ENCODE peak calls at places on chromosome 2, in four cellular contexts. P is A549, S is esophagus muscularis mucosa, H is ovary. K is an unnamed sample.

GRCh38 chr2:207143474-207144190 is 22.1 kb downstream of the KLF7 start:
- DNase-seq in P (no peak), S (peak; percentile 95), H (peak; percentile 88), K (peak; percentile 61)

GRCh38 chr2:24919100-24919976 is 699 bp downstream of the ADCY3 start:
- DNase-seq in P (peak; percentile 37), S (no peak), H (peak; percentile 50), K (peak; percentile 66)

GRCh38 chr2:145114726-145115125 is 594.8 kb upstream of the ZEB2 start:
- DNase-seq in P (no peak), S (no peak), H (no peak), K (no peak)

GRCh38 chr2:120613742-120614481 is 121.8 kb upstream of the GLI2 start:
- DNase-seq in P (no peak), S (no peak), H (no peak), K (no peak)

GRCh38 chr2:200735061-200735460 is 76.6 kb upstream of the BZW1 start:
- DNase-seq in P (no peak), S (no peak), H (no peak), K (no peak)

GRCh38 chr2:102520009-102520408 is 47.0 kb downstream of the SLC9A4 start:
- DNase-seq in P (peak; percentile 61), S (no peak), H (no peak), K (peak; percentile 25)

GRCh38 chr2:120735750-120736170 is at the start of gene GLI2:
- DNase-seq in P (peak; percentile 89), S (peak; percentile 93), H (peak; percentile 91), K (peak; percentile 65)

GRCh38 chr2:138155304-138155703 is 191.0 kb downstream of the HNMT start:
- DNase-seq in P (no peak), S (no peak), H (no peak), K (no peak)

GRCh38 chr2:239214725-239215124 is 186.1 kb downstream of the HDAC4 start:
- DNase-seq in P (no peak), S (no peak), H (no peak), K (no peak)

GRCh38 chr2:85071096-85071495 is 62.1 kb upstream of the TCF7L1 start:
- DNase-seq in P (no peak), S (no peak), H (no peak), K (no peak)

GRCh38 chr2:85066006-85066405 is 67.2 kb upstream of the TCF7L1 start:
- DNase-seq in P (no peak), S (peak; percentile 77), H (no peak), K (no peak)

GRCh38 chr2:85064927-85065630 is 68.1 kb upstream of the TCF7L1 start:
- DNase-seq in P (no peak), S (no peak), H (no peak), K (no peak)

GRCh38 chr2:85063981-85064599 is 69.1 kb upstream of the TCF7L1 start:
- DNase-seq in P (no peak), S (no peak), H (no peak), K (no peak)

GRCh38 chr2:85066874-85067351 is 66.3 kb upstream of the TCF7L1 start:
- DNase-seq in P (peak; percentile 87), S (peak; percentile 94), H (peak; percentile 83), K (peak; percentile 66)
- TF ChIP-seq POLR2A in P (no peak), S (no peak), H (no peak), K (no peak)

DNA sequence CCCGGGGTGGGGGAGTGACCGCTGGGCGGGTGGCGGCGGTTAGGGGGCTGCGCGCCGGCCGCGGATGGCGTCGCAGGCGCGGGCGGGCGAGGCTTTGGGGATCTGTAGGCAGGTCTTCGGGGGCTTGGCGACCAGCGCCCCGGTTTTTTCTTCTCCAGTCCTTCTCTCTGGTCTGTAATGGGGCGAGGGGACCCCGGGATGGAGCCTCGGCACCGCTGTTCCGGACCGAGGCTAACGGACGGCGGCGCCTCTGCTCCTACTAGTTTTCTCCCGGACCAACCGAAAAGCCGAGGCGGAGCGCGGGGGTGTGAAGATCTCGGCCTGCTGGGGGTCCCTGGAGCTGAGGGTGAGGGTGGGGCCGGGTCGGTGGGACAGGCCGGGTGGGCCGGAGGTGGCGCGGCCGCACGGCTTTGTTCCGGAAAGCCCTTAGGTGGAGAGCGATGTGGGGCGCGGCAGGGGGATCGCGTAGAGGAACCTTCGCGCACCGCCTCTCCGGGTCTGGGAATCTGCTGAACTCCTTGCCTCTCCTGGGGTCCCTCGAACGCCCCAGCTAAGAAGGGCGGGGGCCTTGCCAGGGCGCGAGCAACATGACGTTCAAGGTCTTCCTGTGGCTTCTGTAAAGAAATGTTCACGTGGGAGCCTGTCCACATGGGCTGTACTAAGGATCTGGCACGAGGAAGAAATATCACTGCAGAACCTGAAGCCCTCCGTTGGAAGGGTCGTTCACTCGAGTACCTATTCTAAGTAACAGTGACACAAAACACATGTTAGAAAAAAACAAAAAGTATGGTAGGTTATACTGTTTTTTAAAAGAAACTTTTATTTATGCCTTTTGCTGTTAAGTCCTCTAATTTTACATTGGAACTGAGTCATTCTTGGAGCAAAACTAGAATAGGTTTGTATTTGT is 861 bp downstream of the SLC39A10 start:
- DNase-seq in P (peak; percentile 92), S (no peak), H (peak; percentile 85), K (peak; percentile 73)
- TF ChIP-seq EP300 in P (no peak), S (no peak), H (no peak), K (no peak)

GRCh38 chr2:13581471-13581870 is 864.7 kb downstream of the TRIB2 start:
- DNase-seq in P (no peak), S (no peak), H (no peak), K (no peak)
- TF ChIP-seq CTCF in P (no peak), S (no peak), H (no peak), K (no peak)

DNA sequence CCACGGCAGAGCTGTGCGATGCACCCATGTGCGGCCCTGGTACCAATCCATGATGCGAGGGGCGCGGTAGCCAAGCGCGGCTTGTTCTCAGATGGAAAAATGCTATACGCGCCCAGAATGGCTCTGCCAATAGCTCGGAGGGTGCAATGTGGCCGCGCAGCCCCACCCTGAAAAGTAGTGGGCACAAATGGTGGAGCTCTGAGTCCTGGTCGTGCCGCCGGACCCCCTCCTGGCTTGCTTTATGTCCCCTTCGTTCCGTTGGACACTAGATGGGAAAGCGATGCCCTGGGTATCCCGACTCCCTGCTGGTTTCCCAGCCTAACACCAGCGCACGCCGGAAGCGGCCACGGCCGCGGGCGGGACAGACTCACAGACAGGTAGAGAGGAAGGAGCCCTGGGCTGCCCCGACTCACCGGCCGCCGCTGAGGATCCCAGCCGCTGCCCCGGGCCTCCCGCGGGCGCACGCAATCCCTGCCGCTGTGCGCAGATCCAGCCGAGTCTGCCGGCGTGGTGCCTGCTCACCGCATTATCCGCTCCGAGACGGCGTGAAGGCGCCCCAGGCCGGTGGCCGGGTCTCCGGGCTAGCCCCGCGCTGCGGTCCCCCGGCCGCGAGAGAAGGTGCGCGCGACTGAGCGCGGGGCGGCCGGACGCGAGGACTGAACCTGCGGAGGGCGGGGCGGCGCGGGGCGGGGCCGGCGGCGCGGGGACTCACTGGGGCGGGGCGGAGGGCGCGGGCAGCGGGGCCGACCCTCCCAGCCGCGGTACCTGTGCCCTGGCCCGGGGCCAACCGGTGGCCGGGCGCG is at the start of gene CDC42EP3:
- DNase-seq in P (peak; percentile 67), S (no peak), H (peak; percentile 78), K (peak; percentile 81)
- TF ChIP-seq POLR2A in P (peak; percentile 96), S (peak; percentile 71), H (peak; percentile 29), K (peak; percentile 67)

GRCh38 chr2:37458133-37458532 is 113.7 kb downstream of the QPCT start:
- DNase-seq in P (no peak), S (no peak), H (no peak), K (no peak)
- TF ChIP-seq EP300 in P (no peak), S (no peak), H (no peak), K (no peak)

DNA sequence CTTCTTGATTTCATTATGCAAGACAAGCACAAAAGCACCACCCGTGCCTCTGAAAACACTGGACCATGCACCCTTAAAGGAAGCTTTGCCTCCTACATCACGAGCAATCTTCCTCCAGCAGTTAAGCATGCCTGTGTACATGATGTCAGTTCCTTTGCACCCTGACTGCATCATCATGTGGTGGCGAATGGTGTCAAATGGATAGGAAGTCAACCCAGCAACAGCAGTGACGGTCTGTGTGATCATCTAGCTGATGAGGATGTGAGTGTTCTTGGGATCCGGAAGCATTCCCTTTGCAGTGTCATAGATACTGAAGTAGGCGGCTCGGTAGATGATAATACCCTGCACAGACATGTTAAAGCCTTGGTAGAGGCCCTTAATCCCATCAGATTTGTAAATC is 240.7 kb upstream of the FAM98A start:
- DNase-seq in P (no peak), S (no peak), H (no peak), K (no peak)
- TF ChIP-seq CTCF in P (no peak), S (no peak), H (no peak), K (no peak)

GRCh38 chr2:48278590-48278989 is 251.4 kb upstream of the STON1 start:
- DNase-seq in P (no peak), S (no peak), H (no peak), K (no peak)
- TF ChIP-seq POLR2A in P (no peak), S (no peak), H (no peak), K (no peak)

DNA sequence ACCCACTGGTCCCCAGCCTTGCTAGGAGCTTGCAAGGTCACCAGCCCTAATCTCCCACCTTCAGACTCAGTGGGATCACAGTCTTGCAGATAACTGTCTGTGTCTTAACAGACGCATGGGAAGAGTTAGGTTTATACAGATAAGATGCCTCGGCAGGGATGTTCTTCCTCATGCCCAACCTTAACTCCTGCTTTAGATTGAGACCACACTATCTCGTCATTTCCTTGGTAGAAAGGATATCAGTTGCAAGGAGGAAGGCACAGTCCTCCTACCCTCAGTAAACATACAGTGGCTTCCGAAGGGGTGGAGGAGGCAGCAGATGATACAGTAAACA is 7.2 kb downstream of the NT5DC4 start:
- DNase-seq in P (no peak), S (no peak), H (no peak), K (no peak)
- TF ChIP-seq EP300 in P (no peak), S (no peak), H (no peak), K (no peak)

DNA sequence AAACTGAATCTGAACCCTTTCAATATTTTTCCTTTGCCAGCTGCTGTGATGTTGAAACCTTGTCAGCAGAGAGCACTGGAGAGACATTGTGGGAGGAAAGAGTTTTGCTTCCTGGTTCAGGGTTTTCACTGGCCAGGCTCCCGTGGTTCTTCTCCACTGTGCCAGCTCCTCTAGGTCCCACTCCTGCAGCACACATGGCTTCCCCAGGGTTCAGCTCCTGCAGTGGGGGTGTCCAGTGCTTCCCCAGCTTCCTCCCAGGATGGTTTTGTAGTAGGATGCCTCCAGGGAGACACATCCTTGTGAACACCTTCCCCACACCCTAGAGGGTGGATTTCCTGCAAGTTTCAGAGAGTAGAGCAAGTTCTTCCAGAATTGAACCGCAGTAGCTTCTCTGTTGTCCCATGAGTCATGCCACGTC is 24.0 kb upstream of the SULT1C3 start:
- DNase-seq in P (peak; percentile 71), S (peak; percentile 81), H (no peak), K (peak; percentile 27)
- TF ChIP-seq CTCF in P (peak; percentile 79), S (no peak), H (no peak), K (peak; percentile 30)